ENCODE peak calls at places on chromosomes 13 and 19, in eight cellular contexts. One of them, this sample, is unnamed.

GRCh38 chr19:19630062-19630414 is 2.0 kb upstream of the LPAR2 start:
- DNase-seq in AG04450: no peak
- DNase-seq in CD8-positive, alpha-beta T cell: no peak
- DNase-seq in adrenal gland: no peak
- DNase-seq in suprapubic skin: no peak
- DNase-seq in heart left ventricle: no peak
- DNase-seq in WERI-Rb-1: no peak
- DNase-seq in A549: no peak
- DNase-seq in this sample: no peak

GRCh38 chr19:47518139-47518538 is 3.3 kb upstream of the NAPA start:
- DNase-seq in heart left ventricle: no peak
- DNase-seq in AG04450: no peak
- DNase-seq in WERI-Rb-1: no peak
- DNase-seq in CD8-positive, alpha-beta T cell: peak; percentile 63
- DNase-seq in A549: no peak
- DNase-seq in suprapubic skin: no peak
- DNase-seq in adrenal gland: no peak
- DNase-seq in this sample: no peak

GRCh38 chr19:35044317-35045117 is 3.0 kb downstream of the HPN start:
- DNase-seq in AG04450: no peak
- DNase-seq in heart left ventricle: peak; percentile 54
- DNase-seq in WERI-Rb-1: peak; percentile 64
- DNase-seq in adrenal gland: peak; percentile 65
- DNase-seq in CD8-positive, alpha-beta T cell: peak; percentile 70
- DNase-seq in suprapubic skin: no peak
- DNase-seq in A549: peak; percentile 76
- DNase-seq in this sample: peak; percentile 63

GRCh38 chr19:1365306-1365963 is 18.3 kb upstream of the NDUFS7 start:
- DNase-seq in WERI-Rb-1: no peak
- DNase-seq in A549: no peak
- DNase-seq in suprapubic skin: no peak
- DNase-seq in CD8-positive, alpha-beta T cell: no peak
- DNase-seq in adrenal gland: no peak
- DNase-seq in AG04450: no peak
- DNase-seq in heart left ventricle: no peak
- DNase-seq in this sample: no peak

GRCh38 chr13:80339841-80340642 is 884 bp downstream of the SPRY2 start:
- DNase-seq in heart left ventricle: peak; percentile 58
- DNase-seq in AG04450: no peak
- DNase-seq in suprapubic skin: peak; percentile 74
- DNase-seq in adrenal gland: peak; percentile 63
- DNase-seq in A549: peak; percentile 29
- DNase-seq in WERI-Rb-1: peak; percentile 20
- DNase-seq in CD8-positive, alpha-beta T cell: peak; percentile 7
- DNase-seq in this sample: peak; percentile 74

GRCh38 chr13:70884196-70884595 is 775.9 kb upstream of the KLHL1 start:
- DNase-seq in AG04450: no peak
- DNase-seq in A549: no peak
- DNase-seq in CD8-positive, alpha-beta T cell: no peak
- DNase-seq in WERI-Rb-1: no peak
- DNase-seq in adrenal gland: no peak
- DNase-seq in suprapubic skin: no peak
- DNase-seq in heart left ventricle: no peak
- DNase-seq in this sample: no peak

GRCh38 chr13:114213980-114214379 is 20.7 kb upstream of the CDC16 start:
- DNase-seq in WERI-Rb-1: no peak
- DNase-seq in CD8-positive, alpha-beta T cell: no peak
- DNase-seq in A549: no peak
- DNase-seq in adrenal gland: no peak
- DNase-seq in heart left ventricle: no peak
- DNase-seq in suprapubic skin: no peak
- DNase-seq in AG04450: no peak
- DNase-seq in this sample: no peak

GRCh38 chr13:77213644-77214043 is 113.2 kb downstream of the MYCBP2 start:
- DNase-seq in suprapubic skin: no peak
- DNase-seq in WERI-Rb-1: no peak
- DNase-seq in A549: peak; percentile 49
- DNase-seq in adrenal gland: no peak
- DNase-seq in AG04450: no peak
- DNase-seq in CD8-positive, alpha-beta T cell: no peak
- DNase-seq in heart left ventricle: no peak
- DNase-seq in this sample: no peak

GRCh38 chr13:100506154-100506553 is 82.4 kb downstream of the GGACT start:
- DNase-seq in adrenal gland: no peak
- DNase-seq in CD8-positive, alpha-beta T cell: no peak
- DNase-seq in suprapubic skin: no peak
- DNase-seq in AG04450: no peak
- DNase-seq in WERI-Rb-1: no peak
- DNase-seq in A549: no peak
- DNase-seq in heart left ventricle: no peak
- DNase-seq in this sample: no peak

GRCh38 chr19:29378126-29378525 is 147.7 kb upstream of the VSTM2B start:
- DNase-seq in adrenal gland: no peak
- DNase-seq in A549: no peak
- DNase-seq in AG04450: no peak
- DNase-seq in suprapubic skin: peak; percentile 30
- DNase-seq in CD8-positive, alpha-beta T cell: no peak
- DNase-seq in WERI-Rb-1: no peak
- DNase-seq in heart left ventricle: no peak
- DNase-seq in this sample: no peak

GRCh38 chr19:49339364-49340068 is 4.3 kb downstream of the CD37 start:
- DNase-seq in adrenal gland: peak; percentile 94
- DNase-seq in A549: no peak
- DNase-seq in WERI-Rb-1: no peak
- DNase-seq in AG04450: peak; percentile 32
- DNase-seq in CD8-positive, alpha-beta T cell: no peak
- DNase-seq in heart left ventricle: peak; percentile 92
- DNase-seq in suprapubic skin: peak; percentile 88
- DNase-seq in this sample: peak; percentile 83

GRCh38 chr19:55609326-55609725 is 3.9 kb downstream of the ZNF865 start:
- DNase-seq in AG04450: no peak
- DNase-seq in heart left ventricle: no peak
- DNase-seq in adrenal gland: no peak
- DNase-seq in A549: no peak
- DNase-seq in WERI-Rb-1: no peak
- DNase-seq in CD8-positive, alpha-beta T cell: no peak
- DNase-seq in suprapubic skin: no peak
- DNase-seq in this sample: no peak

DNA sequence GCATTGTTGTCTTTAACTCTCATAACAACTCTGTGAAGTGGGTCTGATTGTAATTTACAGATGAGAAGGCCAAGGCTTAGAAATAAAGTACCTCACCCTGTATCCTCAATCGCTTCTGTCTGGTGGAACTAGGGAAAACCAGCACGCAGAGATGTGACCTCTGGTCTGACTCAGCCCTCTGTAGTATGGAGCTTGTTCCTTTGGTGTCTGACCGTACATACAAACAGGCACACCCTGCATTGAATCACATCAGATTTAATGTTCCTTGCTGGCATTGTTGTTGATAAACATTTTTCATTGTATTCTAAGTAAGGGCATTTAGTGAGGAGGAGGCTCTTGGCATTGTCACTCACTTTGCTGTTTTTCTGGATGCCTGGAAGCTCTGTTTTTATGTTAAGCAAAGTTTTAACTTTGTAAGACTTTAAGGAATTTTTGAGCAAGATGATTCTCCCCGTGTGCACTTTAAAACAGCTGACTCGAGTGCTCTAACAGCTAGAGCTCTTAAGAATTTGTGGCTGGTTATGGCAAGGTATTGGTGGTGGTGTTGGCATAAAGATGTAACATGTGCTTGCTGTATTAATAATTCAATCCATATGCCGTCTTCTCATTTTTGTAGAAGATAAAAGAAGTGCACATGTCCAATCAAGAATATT is 89.0 kb upstream of the SPATA13 start:
- DNase-seq in AG04450: no peak
- DNase-seq in WERI-Rb-1: no peak
- DNase-seq in heart left ventricle: no peak
- DNase-seq in adrenal gland: no peak
- DNase-seq in suprapubic skin: no peak
- DNase-seq in A549: no peak
- DNase-seq in CD8-positive, alpha-beta T cell: no peak
- DNase-seq in this sample: no peak
- H3K27ac ChIP-seq in AG04450: no peak overlapping the region
- H3K27ac ChIP-seq in WERI-Rb-1: no peak overlapping the region
- H3K27ac ChIP-seq in heart left ventricle: no peak overlapping the region
- H3K27ac ChIP-seq in adrenal gland: no peak overlapping the region
- H3K27ac ChIP-seq in suprapubic skin: peak overlapping the region; percentile 60
- H3K27ac ChIP-seq in A549: no peak overlapping the region
- H3K27ac ChIP-seq in CD8-positive, alpha-beta T cell: no peak overlapping the region
- H3K27ac ChIP-seq in this sample: no peak overlapping the region

DNA sequence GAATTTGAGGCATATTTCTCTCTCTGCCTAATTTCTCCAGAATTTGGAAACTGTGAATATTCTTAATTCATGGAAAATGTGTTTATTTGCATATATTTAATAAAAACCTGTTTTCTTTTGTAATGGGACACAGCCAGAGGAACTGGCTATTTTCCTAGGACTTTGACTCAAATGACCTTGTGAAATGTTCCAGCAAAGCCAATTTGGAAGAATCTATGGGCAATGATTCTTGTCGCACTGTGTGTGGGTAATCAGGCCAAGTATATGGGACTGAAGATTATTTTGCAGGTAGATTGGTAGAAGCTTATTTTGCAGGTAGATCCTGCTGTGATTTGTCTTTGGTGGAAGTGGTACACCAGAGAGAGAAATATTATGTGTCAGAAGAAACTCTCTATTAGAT is 38.8 kb downstream of the SUCLA2 start:
- DNase-seq in heart left ventricle: no peak
- DNase-seq in A549: no peak
- DNase-seq in suprapubic skin: no peak
- DNase-seq in CD8-positive, alpha-beta T cell: no peak
- DNase-seq in AG04450: no peak
- DNase-seq in WERI-Rb-1: no peak
- DNase-seq in adrenal gland: no peak
- DNase-seq in this sample: no peak
- H3K9me3 ChIP-seq in heart left ventricle: no peaks in the 10 kb centered on the region
- H3K9me3 ChIP-seq in A549: peaks cover 24% of the 10 kb centered on the region
- H3K9me3 ChIP-seq in suprapubic skin: no peaks in the 10 kb centered on the region
- H3K9me3 ChIP-seq in CD8-positive, alpha-beta T cell: peaks cover 5% of the 10 kb centered on the region
- H3K9me3 ChIP-seq in AG04450: peaks cover 6% of the 10 kb centered on the region
- H3K9me3 ChIP-seq in WERI-Rb-1: no peaks in the 10 kb centered on the region
- H3K9me3 ChIP-seq in adrenal gland: no peaks in the 10 kb centered on the region
- H3K9me3 ChIP-seq in this sample: no peaks in the 10 kb centered on the region

DNA sequence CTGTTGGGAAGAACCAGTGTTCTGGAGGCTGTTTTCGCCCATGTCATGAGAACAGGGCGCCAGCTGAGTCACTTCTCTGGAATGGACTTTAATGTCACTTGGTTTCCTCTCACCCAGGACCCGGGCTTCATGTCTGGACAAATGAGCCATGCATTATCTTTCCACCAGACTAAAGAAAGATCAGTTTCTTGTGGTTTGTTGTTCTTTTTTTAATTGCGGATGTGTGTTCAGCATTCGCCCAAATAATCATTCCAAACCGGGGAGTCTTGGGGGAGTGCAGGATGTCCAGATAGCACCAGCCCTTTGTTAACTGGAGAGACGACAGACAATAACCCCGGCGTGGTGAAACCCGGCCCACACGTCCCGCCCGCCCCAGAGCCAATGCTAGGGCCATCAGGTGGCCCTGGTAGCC is 102.5 kb downstream of the COL4A2 start:
- DNase-seq in WERI-Rb-1: no peak
- DNase-seq in AG04450: no peak
- DNase-seq in adrenal gland: peak; percentile 57
- DNase-seq in heart left ventricle: peak; percentile 72
- DNase-seq in A549: no peak
- DNase-seq in CD8-positive, alpha-beta T cell: no peak
- DNase-seq in suprapubic skin: no peak
- DNase-seq in this sample: no peak
- H3K27ac ChIP-seq in WERI-Rb-1: no peak overlapping the region
- H3K27ac ChIP-seq in AG04450: peak overlapping the region; percentile 12
- H3K27ac ChIP-seq in adrenal gland: peak overlapping the region; percentile 80
- H3K27ac ChIP-seq in heart left ventricle: peak overlapping the region; percentile 78
- H3K27ac ChIP-seq in A549: no peak overlapping the region
- H3K27ac ChIP-seq in CD8-positive, alpha-beta T cell: no peak overlapping the region
- H3K27ac ChIP-seq in suprapubic skin: peak overlapping the region; percentile 8
- H3K27ac ChIP-seq in this sample: peak overlapping the region; percentile 38

GRCh38 chr19:22426901-22427300 is 4.8 kb upstream of the ZNF98 start:
- DNase-seq in CD8-positive, alpha-beta T cell: no peak
- DNase-seq in AG04450: no peak
- DNase-seq in adrenal gland: no peak
- DNase-seq in suprapubic skin: no peak
- DNase-seq in A549: no peak
- DNase-seq in WERI-Rb-1: no peak
- DNase-seq in heart left ventricle: no peak
- DNase-seq in this sample: no peak
- H3K9me3 ChIP-seq in CD8-positive, alpha-beta T cell: no peaks in the 10 kb centered on the region
- H3K9me3 ChIP-seq in AG04450: peaks cover 74% of the 10 kb centered on the region
- H3K9me3 ChIP-seq in adrenal gland: no peaks in the 10 kb centered on the region
- H3K9me3 ChIP-seq in suprapubic skin: peaks cover 9% of the 10 kb centered on the region
- H3K9me3 ChIP-seq in A549: peaks cover 35% of the 10 kb centered on the region
- H3K9me3 ChIP-seq in WERI-Rb-1: peaks cover 22% of the 10 kb centered on the region
- H3K9me3 ChIP-seq in heart left ventricle: no peaks in the 10 kb centered on the region
- H3K9me3 ChIP-seq in this sample: no peaks in the 10 kb centered on the region

DNA sequence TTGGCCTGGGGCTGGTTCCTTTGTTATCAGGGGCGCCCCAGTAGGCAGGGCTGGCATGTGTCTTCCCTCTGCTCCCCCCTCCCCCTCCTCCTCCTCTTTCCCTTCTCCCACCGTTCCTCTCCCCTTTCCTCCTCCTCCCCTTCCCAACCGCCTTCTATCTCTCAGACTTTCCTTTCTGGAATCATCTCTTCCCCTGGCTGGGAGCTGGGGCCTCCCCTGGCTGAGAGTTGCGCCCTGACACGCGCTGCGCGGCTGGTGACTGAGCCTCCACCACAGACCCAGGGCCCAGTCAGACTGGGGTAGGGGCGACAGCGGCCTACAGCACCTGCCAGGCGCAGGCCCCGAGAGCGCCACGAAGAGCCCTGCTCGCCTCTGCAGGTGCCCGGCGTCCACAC is 2.8 kb downstream of the PNMA8B start:
- DNase-seq in A549: no peak
- DNase-seq in heart left ventricle: no peak
- DNase-seq in CD8-positive, alpha-beta T cell: no peak
- DNase-seq in AG04450: no peak
- DNase-seq in WERI-Rb-1: no peak
- DNase-seq in suprapubic skin: no peak
- DNase-seq in adrenal gland: peak; percentile 50
- DNase-seq in this sample: no peak
- H3K27ac ChIP-seq in A549: no peak overlapping the region
- H3K27ac ChIP-seq in heart left ventricle: peak overlapping the region; percentile 76
- H3K27ac ChIP-seq in CD8-positive, alpha-beta T cell: no peak overlapping the region
- H3K27ac ChIP-seq in AG04450: no peak overlapping the region
- H3K27ac ChIP-seq in WERI-Rb-1: no peak overlapping the region
- H3K27ac ChIP-seq in suprapubic skin: peak overlapping the region; percentile 78
- H3K27ac ChIP-seq in adrenal gland: peak overlapping the region; percentile 90
- H3K27ac ChIP-seq in this sample: peak overlapping the region; percentile 41

DNA sequence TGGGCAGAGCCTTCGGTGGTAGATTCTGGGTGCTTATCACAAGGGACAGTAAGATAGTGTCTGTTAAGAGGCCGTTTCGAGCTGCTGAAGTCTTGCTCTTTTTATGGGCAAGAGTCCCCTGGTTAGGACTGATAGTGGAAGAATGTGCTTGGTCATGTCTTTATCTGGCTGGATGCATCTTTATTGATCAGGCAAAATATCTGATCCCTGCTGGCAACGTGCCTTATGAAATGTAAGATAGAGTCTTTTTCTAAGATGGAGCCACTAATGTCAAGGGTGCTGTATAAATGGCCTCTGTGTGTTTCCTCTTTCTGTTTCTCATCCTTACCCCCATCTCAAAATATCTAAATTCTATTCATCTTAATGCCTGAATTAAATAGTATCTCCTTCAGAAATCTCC is 53.3 kb downstream of the MYO16 start:
- DNase-seq in A549: no peak
- DNase-seq in AG04450: no peak
- DNase-seq in adrenal gland: no peak
- DNase-seq in WERI-Rb-1: no peak
- DNase-seq in CD8-positive, alpha-beta T cell: no peak
- DNase-seq in heart left ventricle: no peak
- DNase-seq in suprapubic skin: no peak
- DNase-seq in this sample: no peak
- H3K9me3 ChIP-seq in A549: no peaks in the 10 kb centered on the region
- H3K9me3 ChIP-seq in AG04450: peaks cover 3% of the 10 kb centered on the region
- H3K9me3 ChIP-seq in adrenal gland: no peaks in the 10 kb centered on the region
- H3K9me3 ChIP-seq in WERI-Rb-1: no peaks in the 10 kb centered on the region
- H3K9me3 ChIP-seq in CD8-positive, alpha-beta T cell: no peaks in the 10 kb centered on the region
- H3K9me3 ChIP-seq in heart left ventricle: no peaks in the 10 kb centered on the region
- H3K9me3 ChIP-seq in suprapubic skin: no peaks in the 10 kb centered on the region
- H3K9me3 ChIP-seq in this sample: no peaks in the 10 kb centered on the region